ENCODE peak calls at places on chromosome 18, in seven cellular contexts. K, O, L, F, Z, Y and W are unnamed samples.

GRCh38 chr18:29184654-29185053 is 1007.7 kb upstream of the CDH2 start:
- DNase-seq in F (peak; percentile 72), Y (no peak), L (no peak), K (no peak), O (peak; percentile 61), Z (no peak), W (no peak)

GRCh38 chr18:78711316-78711715 is 268.3 kb upstream of the SALL3 start:
- DNase-seq in K (no peak), Y (no peak), Z (no peak), L (no peak), F (no peak), O (no peak), W (no peak)

GRCh38 chr18:10745232-10745631 is 219.4 kb downstream of the NAPG start:
- DNase-seq in L (no peak), F (no peak), K (no peak), O (no peak), Y (no peak), Z (no peak), W (no peak)

GRCh38 chr18:413263-413662 is 87.2 kb downstream of the COLEC12 start:
- DNase-seq in Z (no peak), Y (no peak), O (peak; percentile 36), F (no peak), L (no peak), K (no peak), W (no peak)

GRCh38 chr18:23563377-23564043 is 22.8 kb downstream of the NPC1 start:
- DNase-seq in F (peak; percentile 80), Z (no peak), O (peak; percentile 73), K (no peak), Y (no peak), L (no peak), W (no peak)

GRCh38 chr18:77093067-77093430 is 39.5 kb downstream of the MBP start:
- DNase-seq in Z (no peak), Y (no peak), K (no peak), F (no peak), L (no peak), O (no peak), W (no peak)

GRCh38 chr18:76131738-76132137 is 363.3 kb downstream of the ZNF516 start:
- DNase-seq in L (no peak), K (no peak), O (no peak), Y (no peak), Z (no peak), F (no peak), W (no peak)

GRCh38 chr18:58754544-58755068 is 83.3 kb downstream of the MALT1 start:
- DNase-seq in K (no peak), O (no peak), L (no peak), Z (peak; percentile 15), Y (no peak), F (no peak), W (no peak)

GRCh38 chr18:48611785-48612480 is 73.1 kb downstream of the CTIF start:
- DNase-seq in Z (no peak), Y (no peak), L (no peak), F (no peak), K (no peak), O (no peak), W (no peak)

GRCh38 chr18:48611196-48611595 is 72.4 kb downstream of the CTIF start:
- DNase-seq in K (no peak), O (no peak), L (no peak), Z (peak; percentile 27), Y (no peak), F (no peak), W (no peak)

GRCh38 chr18:48613589-48613988 is 74.8 kb downstream of the CTIF start:
- DNase-seq in K (no peak), Y (no peak), O (peak; percentile 49), Z (no peak), F (no peak), L (no peak), W (no peak)

GRCh38 chr18:48612917-48613316 is 74.1 kb downstream of the CTIF start:
- DNase-seq in Y (no peak), O (no peak), Z (no peak), K (no peak), F (no peak), L (no peak), W (no peak)

GRCh38 chr18:48612511-48612910 is 73.7 kb downstream of the CTIF start:
- DNase-seq in L (no peak), K (no peak), O (no peak), Y (no peak), Z (no peak), F (no peak), W (no peak)
- H3K4ac ChIP-seq in L (no peak overlapping the region), K (no peak overlapping the region), O (no peak overlapping the region), Y (no peak overlapping the region), Z (no peak overlapping the region), F (no peak overlapping the region), W (no peak overlapping the region)

DNA sequence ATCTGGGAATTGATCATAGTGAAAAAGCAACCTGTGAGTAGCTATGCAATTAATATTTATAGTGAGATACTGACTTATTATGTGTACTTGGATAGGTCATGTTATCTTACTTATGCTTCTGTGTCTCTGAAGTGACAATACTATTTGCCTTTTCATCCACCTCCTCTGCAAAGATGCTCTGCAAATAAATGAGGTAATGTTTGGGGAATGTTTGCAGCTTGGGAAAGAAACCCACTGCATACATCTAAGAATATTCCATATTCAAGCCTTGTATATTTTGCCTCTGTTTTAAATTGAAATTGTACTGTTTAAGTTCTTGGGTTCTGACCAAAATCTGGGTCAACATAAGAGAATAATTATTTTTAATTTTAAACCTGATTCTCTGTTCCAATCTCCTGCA is 217.4 kb upstream of the DTNA start:
- DNase-seq in Z (no peak), L (peak; percentile 88), Y (no peak), K (no peak), F (no peak), O (no peak), W (no peak)
- H3K4ac ChIP-seq in Z (no peak overlapping the region), L (no peak overlapping the region), Y (no peak overlapping the region), K (no peak overlapping the region), F (no peak overlapping the region), O (no peak overlapping the region), W (no peak overlapping the region)

GRCh38 chr18:25365242-25365641 is 13.3 kb upstream of the ZNF521 start:
- DNase-seq in L (no peak), F (no peak), K (no peak), Y (no peak), O (no peak), Z (no peak), W (no peak)

GRCh38 chr18:25364732-25365131 is 12.8 kb upstream of the ZNF521 start:
- DNase-seq in O (no peak), Y (no peak), Z (no peak), K (no peak), L (no peak), F (no peak), W (no peak)

GRCh38 chr18:25360301-25360899 is 8.4 kb upstream of the ZNF521 start:
- DNase-seq in Y (no peak), K (no peak), L (no peak), F (peak; percentile 30), O (no peak), Z (peak; percentile 5), W (no peak)
- H3K4ac ChIP-seq in Y (no peak overlapping the region), K (no peak overlapping the region), L (no peak overlapping the region), F (no peak overlapping the region), O (no peak overlapping the region), Z (no peak overlapping the region), W (no peak overlapping the region)

DNA sequence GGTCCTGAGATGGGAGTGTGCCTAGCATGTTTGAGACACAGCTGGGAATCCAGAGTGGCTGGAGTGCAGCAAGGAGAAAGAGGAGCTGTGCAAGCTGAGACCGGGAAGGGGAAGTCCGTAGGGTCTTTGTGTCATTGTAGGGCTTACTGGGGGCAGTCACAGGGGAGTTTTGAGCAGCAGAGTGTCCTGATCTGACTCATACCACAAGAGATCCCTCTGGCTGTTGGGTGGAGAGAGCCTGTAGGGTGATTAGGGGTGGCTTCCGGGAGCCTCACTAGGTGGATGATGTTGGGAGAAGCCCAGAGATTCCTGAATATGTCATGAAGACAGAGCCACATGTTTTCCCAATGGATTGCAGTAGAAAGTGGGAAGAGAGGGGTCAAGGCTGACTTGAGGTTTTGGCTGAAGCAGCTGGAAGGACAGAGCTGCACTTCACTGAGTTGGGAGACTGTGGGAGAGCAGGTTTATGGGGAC is 30.9 kb downstream of the FHOD3 start:
- DNase-seq in F (no peak), Y (peak; percentile 14), L (no peak), O (no peak), Z (no peak), K (no peak), W (no peak)
- H3K4ac ChIP-seq in F (no peak overlapping the region), Y (no peak overlapping the region), L (no peak overlapping the region), O (no peak overlapping the region), Z (no peak overlapping the region), K (no peak overlapping the region), W (no peak overlapping the region)

DNA sequence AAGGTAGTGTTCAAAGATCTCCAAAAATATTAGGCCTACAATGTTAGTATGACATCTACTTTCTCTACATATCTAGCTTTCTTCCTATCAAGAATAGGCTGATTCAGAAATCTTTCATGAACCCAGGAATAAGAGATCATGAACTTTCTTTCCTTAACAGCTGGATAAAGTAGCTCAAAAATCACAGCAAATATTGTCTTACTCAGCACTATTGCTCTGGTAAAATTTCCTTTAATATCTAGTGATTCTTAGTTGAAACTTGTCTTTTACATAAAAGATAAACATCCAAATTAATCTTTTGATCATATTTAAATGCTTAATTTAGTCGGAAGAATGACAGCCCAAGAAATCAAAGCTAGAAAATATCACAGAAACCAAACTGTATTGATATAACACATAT is 131.9 kb downstream of the NOL4 start:
- DNase-seq in K (no peak), Z (no peak), Y (no peak), O (no peak), F (no peak), L (no peak), W (no peak)
- H3K4ac ChIP-seq in K (no peak overlapping the region), Z (no peak overlapping the region), Y (no peak overlapping the region), O (no peak overlapping the region), F (no peak overlapping the region), L (no peak overlapping the region), W (no peak overlapping the region)

DNA sequence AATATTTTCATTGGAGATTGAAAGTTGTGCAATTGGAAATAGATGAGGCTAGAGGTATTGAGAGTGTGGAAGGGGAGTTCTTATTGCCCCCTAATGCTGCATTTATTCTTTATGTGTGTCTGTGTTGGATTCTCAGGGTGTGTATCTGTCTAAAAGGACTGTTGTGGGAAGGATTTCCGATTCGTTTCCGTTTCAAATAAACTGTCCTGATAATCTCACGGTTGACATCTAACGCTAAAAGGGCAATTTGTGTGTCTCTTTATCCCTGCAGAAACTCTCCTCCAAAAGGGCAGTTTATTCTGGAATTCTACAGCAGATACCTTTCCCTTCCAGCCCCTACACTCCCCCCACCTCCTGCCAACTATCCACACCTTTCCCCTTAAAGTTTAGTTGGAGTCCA is 923 bp downstream of the SETBP1 start:
- DNase-seq in F (peak; percentile 26), Z (no peak), O (no peak), Y (no peak), K (no peak), L (no peak), W (no peak)
- H3K4ac ChIP-seq in F (no peak overlapping the region), Z (no peak overlapping the region), O (no peak overlapping the region), Y (no peak overlapping the region), K (no peak overlapping the region), L (no peak overlapping the region), W (no peak overlapping the region)